ENCODE peak calls at places on chromosomes 5 and 9, in nine cellular contexts. H is K562, M is transverse colon, R is breast epithelium, Y is GM12891, E is GM23338, Z is GM12892, U is prostate gland, K is endothelial cell of umbilical vein. T is an unnamed sample.

GRCh38 chr9:36415822-36416515 is 15.9 kb upstream of the RNF38 start:
- DNase-seq in H (no peak), Y (no peak), K (no peak), R (no peak), Z (no peak), M (no peak), U (no peak), E (peak; percentile 84), T (no peak)

GRCh38 chr5:181181650-181182565 is 23.1 kb downstream of the TRIM7 start:
- DNase-seq in Z (no peak), R (peak; percentile 45), E (peak; percentile 92), U (no peak), Y (no peak), M (peak; percentile 79), K (peak; percentile 77), H (peak; percentile 76), T (peak; percentile 77)

GRCh38 chr5:119398713-119399492 is 43.1 kb downstream of the TNFAIP8 start:
- DNase-seq in H (no peak), Z (no peak), U (no peak), R (peak; percentile 74), E (no peak), M (peak; percentile 73), K (no peak), Y (no peak), T (no peak)

GRCh38 chr9:80085668-80086067 is 513.9 kb downstream of the TLE4 start:
- DNase-seq in M (no peak), K (no peak), Z (no peak), R (no peak), H (no peak), Y (no peak), U (no peak), E (no peak), T (no peak)

GRCh38 chr5:80958611-80959010 is 1.6 kb upstream of the RASGRF2 start:
- DNase-seq in R (no peak), U (no peak), H (no peak), M (no peak), E (no peak), K (no peak), Y (no peak), Z (no peak), T (no peak)

GRCh38 chr5:116153687-116154174 is 68.9 kb downstream of the COMMD10 start:
- DNase-seq in E (no peak), Z (no peak), M (no peak), R (no peak), U (no peak), H (no peak), K (peak; percentile 19), Y (no peak), T (no peak)

GRCh38 chr9:100099722-100100042 is 639 bp downstream of the INVS start:
- DNase-seq in U (no peak), Z (no peak), H (peak; percentile 41), Y (no peak), K (no peak), M (no peak), E (peak; percentile 49), R (peak; percentile 20), T (peak; percentile 63)

GRCh38 chr5:153896117-153896516 is 142.6 kb downstream of the FAM114A2 start:
- DNase-seq in E (no peak), Z (no peak), Y (no peak), K (no peak), M (no peak), U (no peak), R (no peak), H (no peak), T (no peak)

GRCh38 chr9:91185193-91185886 is 176.4 kb downstream of the AUH start:
- DNase-seq in Y (no peak), U (no peak), R (no peak), E (no peak), M (no peak), Z (no peak), K (no peak), H (no peak), T (peak; percentile 40)

GRCh38 chr9:99296375-99296951 is 74.4 kb downstream of the SEC61B start:
- DNase-seq in H (no peak), Y (peak; percentile 32), M (no peak), R (no peak), Z (no peak), E (peak; percentile 27), K (no peak), U (no peak), T (peak; percentile 67)

GRCh38 chr9:92468206-92468605 is 14.1 kb downstream of the ASPN start:
- DNase-seq in U (no peak), Y (no peak), H (no peak), Z (no peak), K (no peak), E (no peak), R (no peak), M (no peak), T (no peak)

GRCh38 chr5:94992325-94992724 is 292.6 kb downstream of the MCTP1 start:
- DNase-seq in E (no peak), Z (no peak), H (no peak), K (no peak), Y (no peak), U (no peak), R (no peak), M (no peak), T (no peak)

GRCh38 chr9:129002989-129003388 is 25.1 kb downstream of the SH3GLB2 start:
- DNase-seq in E (no peak), Y (no peak), U (no peak), R (no peak), H (no peak), K (no peak), Z (no peak), M (no peak), T (no peak)

GRCh38 chr9:128995791-128996190 is 32.3 kb downstream of the SH3GLB2 start:
- DNase-seq in E (no peak), K (no peak), Z (no peak), R (no peak), Y (no peak), H (no peak), U (no peak), M (no peak), T (peak; percentile 22)

GRCh38 chr9:128998462-128998861 is 29.7 kb downstream of the SH3GLB2 start:
- DNase-seq in Y (no peak), H (no peak), U (no peak), R (peak; percentile 43), K (no peak), M (no peak), E (no peak), Z (no peak), T (no peak)

GRCh38 chr9:129001504-129002325 is 26.4 kb downstream of the SH3GLB2 start:
- DNase-seq in H (no peak), K (no peak), E (no peak), R (no peak), Z (no peak), Y (no peak), M (no peak), U (no peak), T (no peak)

DNA sequence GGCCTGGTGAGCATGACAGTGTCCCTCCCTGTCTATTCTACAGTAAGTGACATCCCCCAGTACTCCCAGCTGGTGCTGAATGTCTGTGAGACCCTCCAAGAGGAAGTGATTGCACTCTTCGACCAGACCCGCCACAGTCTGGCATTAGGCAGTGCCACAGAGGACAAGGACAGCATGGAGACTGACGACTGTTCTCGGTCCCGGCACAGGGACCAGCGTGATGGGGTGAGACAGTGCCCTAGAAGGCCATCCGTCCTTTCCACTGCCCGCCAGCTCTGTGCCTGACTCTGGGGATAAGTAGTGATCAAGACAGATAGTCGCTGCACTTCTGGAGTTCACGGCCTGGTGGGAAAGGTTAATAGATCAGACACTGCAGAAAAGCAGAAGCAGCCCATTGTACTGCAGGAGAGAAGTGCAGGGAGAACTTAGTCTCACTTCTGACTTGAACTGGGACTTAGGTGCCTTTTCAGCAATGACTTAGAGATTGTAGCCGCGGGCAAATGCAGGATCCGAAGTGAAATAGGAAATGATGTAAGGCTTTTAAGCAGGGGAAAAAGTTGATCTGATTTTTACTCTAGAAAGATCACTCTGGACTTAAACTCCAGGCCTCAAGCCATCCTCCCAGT is 28.4 kb downstream of the SH3GLB2 start:
- DNase-seq in K (no peak), Z (no peak), M (no peak), Y (no peak), H (no peak), R (no peak), U (no peak), E (no peak), T (no peak)
- TF ChIP-seq POLR2AphosphoS5 in K (no peak), Z (no peak), M (peak; percentile 4), Y (no peak), H (no peak), R (no peak), U (no peak), E (no peak), T (no peak)

DNA sequence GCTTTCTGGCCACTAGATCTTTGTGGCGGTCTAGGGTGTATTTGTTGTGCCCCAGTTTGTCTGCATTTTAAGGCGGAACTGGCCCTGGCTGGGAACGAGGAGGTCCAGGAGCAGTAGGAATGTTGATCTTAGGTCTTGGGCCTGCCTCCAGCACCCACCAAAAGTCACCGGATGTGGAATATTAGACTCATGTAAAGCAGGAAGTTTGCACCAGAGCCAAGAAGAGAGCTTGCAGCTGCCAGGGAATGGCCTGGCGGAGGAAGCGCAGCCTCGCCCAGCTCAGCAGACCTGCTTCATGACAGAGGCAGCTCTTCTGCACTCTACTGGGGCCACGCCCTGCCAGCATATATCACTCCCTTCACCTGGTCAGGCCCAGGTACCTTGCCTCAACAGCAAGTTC is 3.3 kb downstream of the GPX3 start:
- DNase-seq in E (no peak), M (peak; percentile 64), H (no peak), R (peak; percentile 66), U (peak; percentile 75), Z (no peak), Y (no peak), K (peak; percentile 81), T (peak; percentile 79)
- TF ChIP-seq POLR2AphosphoS5 in E (no peak), M (no peak), H (no peak), R (peak; percentile 59), U (peak; percentile 60), Z (no peak), Y (peak; percentile 43), K (peak; percentile 36), T (peak; percentile 28)

GRCh38 chr9:9177081-9177480 is 1377.5 kb upstream of the DMAC1 start:
- DNase-seq in H (no peak), U (no peak), K (no peak), M (no peak), E (no peak), Y (no peak), Z (no peak), R (no peak), T (no peak)
- TF ChIP-seq POLR2AphosphoS5 in H (no peak), U (no peak), K (no peak), M (no peak), E (no peak), Y (no peak), Z (no peak), R (no peak), T (no peak)

GRCh38 chr5:168885324-168886120 is 306.4 kb upstream of the PANK3 start:
- DNase-seq in H (no peak), E (no peak), U (no peak), Z (no peak), K (no peak), Y (no peak), R (no peak), M (no peak), T (no peak)
- TF ChIP-seq POLR2AphosphoS5 in H (no peak), E (no peak), U (no peak), Z (no peak), K (no peak), Y (no peak), R (no peak), M (no peak), T (no peak)

DNA sequence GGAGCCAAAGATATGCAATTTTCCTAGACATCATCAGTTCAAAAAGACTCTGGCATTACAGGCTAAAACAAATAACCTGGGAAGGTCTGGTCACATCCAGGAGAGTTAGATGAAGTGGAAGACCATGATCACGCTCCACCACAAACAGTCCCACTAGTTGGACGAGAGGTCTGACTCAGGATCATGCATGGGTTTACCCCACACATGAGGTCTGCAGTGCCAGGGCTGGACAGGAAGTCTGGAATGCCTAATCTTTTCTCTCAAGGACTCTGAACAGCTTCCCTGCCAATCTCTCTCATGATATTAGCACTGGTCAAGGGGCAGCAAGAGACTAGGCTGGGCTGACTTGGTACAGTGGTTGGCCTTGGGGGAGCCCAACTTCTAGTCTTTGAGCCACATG is 7.1 kb downstream of the PRUNE2 start:
- DNase-seq in R (no peak), Z (no peak), U (no peak), K (no peak), M (no peak), H (no peak), Y (no peak), E (no peak), T (no peak)
- TF ChIP-seq POLR2AphosphoS5 in R (no peak), Z (no peak), U (no peak), K (no peak), M (peak; percentile 10), H (no peak), Y (no peak), E (no peak), T (peak; percentile 30)